ENCODE peak calls at places on chromosomes 6 and 20, in ten cellular contexts. Q is endothelial cell, G is GM13976, O is BE2C, P is IMR-90, F is AG04449, E is RWPE1, X is WTC11, J is pancreas, C is cardiac fibroblast. U is an unnamed sample.

GRCh38 chr6:134324766-134325165 is 6.9 kb upstream of the SGK1 start:
- DNase-seq in Q (no peak), E (no peak), O (no peak), P (no peak), G (no peak), X (no peak), C (no peak), F (no peak), J (no peak), U (no peak)

GRCh38 chr6:37934276-37934675 is 114.7 kb downstream of the ZFAND3 start:
- DNase-seq in C (peak; percentile 56), Q (no peak), E (no peak), X (no peak), G (no peak), J (no peak), P (peak; percentile 56), O (no peak), F (no peak), U (no peak)

GRCh38 chr20:29689411-29690225 is 1567.8 kb upstream of the DEFB115 start:
- DNase-seq in G (peak; percentile 2), Q (no peak), P (no peak), E (no peak), X (no peak), C (peak; percentile 60), J (no peak), F (no peak), O (peak; percentile 82), U (peak; percentile 18)

GRCh38 chr6:136600818-136601217 is 50.6 kb upstream of the MAP7 start:
- DNase-seq in J (no peak), P (peak; percentile 37), O (peak; percentile 35), E (no peak), X (no peak), C (no peak), Q (no peak), G (no peak), F (no peak), U (no peak)

GRCh38 chr20:61744691-61745396 is 320.8 kb downstream of the TAF4 start:
- DNase-seq in G (no peak), F (no peak), J (no peak), C (peak; percentile 49), Q (no peak), P (peak; percentile 73), O (no peak), X (no peak), E (no peak), U (peak; percentile 33)

GRCh38 chr6:152173321-152173720 is 365.8 kb downstream of the ESR1 start:
- DNase-seq in P (no peak), G (no peak), J (no peak), Q (no peak), F (no peak), E (no peak), C (peak; percentile 12), X (no peak), O (no peak), U (peak; percentile 60)

GRCh38 chr6:24016857-24017256 is 109.2 kb upstream of the NRSN1 start:
- DNase-seq in C (no peak), O (no peak), P (no peak), F (no peak), E (no peak), X (no peak), J (no peak), G (no peak), Q (no peak), U (no peak)

GRCh38 chr20:24650091-24650490 is 180.7 kb downstream of the SYNDIG1 start:
- DNase-seq in X (no peak), C (peak; percentile 65), E (no peak), G (no peak), O (no peak), F (no peak), Q (no peak), J (no peak), P (peak; percentile 89), U (peak; percentile 65)

GRCh38 chr6:164039954-164040375 is 625.4 kb downstream of the QKI start:
- DNase-seq in O (no peak), Q (no peak), F (no peak), X (no peak), C (peak; percentile 59), G (no peak), P (no peak), E (peak; percentile 86), J (peak; percentile 54), U (peak; percentile 61)
- TF ChIP-seq CTCF in O (no peak), Q (no peak), F (no peak), X (no peak), C (no peak), G (no peak), P (no peak), E (peak; percentile 44), J (peak; percentile 11), U (peak; percentile 23)

GRCh38 chr6:51562198-51562597 is 525.2 kb downstream of the PKHD1 start:
- DNase-seq in F (no peak), E (no peak), P (no peak), C (no peak), Q (no peak), O (no peak), X (no peak), G (no peak), J (no peak), U (no peak)

GRCh38 chr6:51553246-51554015 is 534.0 kb downstream of the PKHD1 start:
- DNase-seq in Q (no peak), O (peak; percentile 82), E (no peak), G (no peak), F (no peak), X (no peak), C (no peak), J (no peak), P (no peak), U (no peak)

GRCh38 chr6:51554029-51554428 is 533.4 kb downstream of the PKHD1 start:
- DNase-seq in J (no peak), C (no peak), F (no peak), P (no peak), E (no peak), X (no peak), O (peak; percentile 24), G (no peak), Q (no peak), U (no peak)

GRCh38 chr6:51559059-51559458 is 528.4 kb downstream of the PKHD1 start:
- DNase-seq in J (no peak), E (peak; percentile 20), Q (no peak), P (no peak), F (no peak), O (no peak), G (no peak), X (no peak), C (no peak), U (no peak)
- TF ChIP-seq CTCF in J (no peak), E (no peak), Q (no peak), P (no peak), F (no peak), O (peak; percentile 26), G (no peak), X (no peak), C (no peak), U (no peak)

DNA sequence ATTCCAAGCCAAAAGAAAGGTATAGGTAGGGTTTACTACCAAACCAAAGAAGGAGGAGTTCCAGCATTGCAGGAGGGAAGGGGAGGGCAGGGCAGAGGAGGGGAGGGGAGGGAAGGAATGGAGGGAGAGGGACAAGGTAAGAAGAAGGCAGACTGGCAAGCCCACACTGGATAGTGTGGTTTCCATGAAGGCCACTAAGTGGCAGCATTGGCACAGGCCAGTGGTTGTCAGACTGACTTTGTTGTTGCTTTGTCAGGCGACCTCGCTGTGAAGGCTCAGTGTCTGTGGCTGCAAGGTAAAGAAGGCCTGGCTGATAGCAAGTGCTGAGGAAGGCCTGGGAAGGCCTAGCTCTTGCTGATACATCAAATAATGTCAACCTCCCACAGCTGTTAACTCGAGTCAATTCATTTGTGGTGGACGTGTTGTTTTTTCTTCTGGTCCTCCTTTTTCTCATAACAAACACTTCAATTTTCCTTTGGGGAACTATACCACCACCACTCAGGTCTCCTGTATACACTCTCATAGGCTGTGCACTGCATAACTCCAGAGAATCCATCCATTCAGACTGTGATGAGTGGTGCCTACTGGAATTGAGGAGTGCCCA is 7.7 kb upstream of the ZNF334 start:
- DNase-seq in J (peak; percentile 20), F (no peak), E (peak; percentile 63), G (peak; percentile 62), C (peak; percentile 72), X (peak; percentile 77), O (peak; percentile 63), Q (peak; percentile 63), P (peak; percentile 64), U (peak; percentile 55)
- TF ChIP-seq CTCF in J (peak; percentile 37), F (peak; percentile 68), E (no peak), G (peak; percentile 56), C (peak; percentile 78), X (peak; percentile 59), O (peak; percentile 85), Q (peak; percentile 46), P (peak; percentile 77), U (peak; percentile 76)

DNA sequence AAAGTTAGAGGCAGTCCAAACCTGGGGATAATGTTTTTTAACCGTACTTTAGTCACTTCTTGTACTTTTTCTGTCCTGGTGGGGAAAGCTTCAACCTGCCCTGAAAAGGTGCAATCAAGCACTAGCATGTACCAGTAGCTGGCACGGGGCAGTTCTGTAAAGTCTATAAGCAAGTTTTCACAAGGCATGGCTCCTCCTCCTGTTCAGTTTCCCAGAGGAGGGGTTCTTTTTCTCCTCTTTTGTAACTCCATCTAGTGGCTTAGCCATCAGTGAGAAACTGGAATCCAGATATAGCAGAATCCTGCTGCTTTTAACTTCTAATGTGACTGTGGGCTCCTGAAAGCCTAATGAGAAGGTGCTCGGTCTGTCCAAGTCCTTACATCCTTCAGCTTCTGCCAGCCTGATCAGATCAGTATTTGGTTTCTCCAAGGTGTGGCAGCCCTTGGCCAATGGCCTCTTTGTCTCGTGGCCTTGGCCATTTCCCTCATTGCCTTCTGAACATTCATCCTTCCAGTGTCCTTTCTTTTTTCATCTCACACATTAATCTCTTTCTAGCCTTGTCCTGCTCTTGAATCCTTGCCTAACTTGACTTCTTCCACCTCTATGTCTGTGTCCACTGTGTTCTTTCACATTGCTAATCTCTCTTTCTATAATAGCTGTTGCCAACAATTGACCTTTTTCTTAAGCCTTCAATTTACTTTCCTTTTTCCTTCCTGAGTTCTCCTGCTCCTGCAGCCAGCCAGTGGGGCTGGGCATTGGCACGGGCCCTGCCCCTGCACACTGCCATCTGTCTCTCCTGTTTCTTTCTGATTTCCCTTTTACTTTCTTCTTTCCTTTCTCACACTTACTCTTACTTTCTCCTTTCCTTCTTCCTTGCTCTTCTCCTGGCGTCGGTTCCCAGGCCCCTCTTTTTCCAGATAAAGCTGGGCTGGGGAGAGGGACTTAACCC is 222.0 kb upstream of the SYNCRIP start:
- DNase-seq in Q (no peak), P (peak; percentile 31), O (no peak), F (no peak), J (peak; percentile 31), G (no peak), C (peak; percentile 39), E (no peak), X (no peak), U (peak; percentile 11)
- TF ChIP-seq CTCF in Q (no peak), P (peak; percentile 13), O (peak; percentile 6), F (no peak), J (no peak), G (no peak), C (peak; percentile 20), E (peak; percentile 12), X (no peak), U (peak; percentile 19)

DNA sequence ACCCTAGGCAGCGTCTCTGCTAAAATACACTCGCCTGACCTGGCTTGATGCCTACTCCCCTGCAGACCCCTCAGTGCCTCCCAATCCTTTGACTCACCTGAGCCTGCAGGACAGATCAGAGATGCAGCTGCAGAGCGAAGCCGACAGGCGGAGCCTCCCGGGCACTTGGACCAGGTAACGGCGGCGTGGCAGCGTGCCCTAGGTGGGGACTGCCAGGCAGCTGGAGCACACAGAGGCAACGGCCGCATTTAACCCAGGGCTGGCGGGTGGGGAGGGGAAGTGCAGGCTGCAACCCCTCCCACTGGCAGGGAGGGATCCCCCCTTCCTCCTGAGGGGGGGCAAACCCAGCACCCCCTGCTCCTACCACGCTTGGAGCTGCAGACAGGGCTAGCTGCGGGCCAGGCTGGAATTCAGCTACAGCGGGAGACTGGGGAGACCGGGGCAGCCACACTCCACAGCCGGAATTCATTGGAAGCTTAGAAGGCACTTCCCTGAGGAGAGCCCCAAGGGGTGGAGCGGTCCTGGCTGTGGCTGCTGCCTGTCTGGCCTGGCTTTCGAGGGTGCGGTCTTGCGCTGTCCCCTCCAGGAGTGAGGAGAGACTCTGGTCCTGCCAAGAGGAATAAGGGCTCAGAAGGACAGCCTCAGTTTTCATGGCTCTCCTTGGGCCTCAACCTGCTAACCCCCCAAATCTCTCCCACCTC is at the start of gene MATN4:
- DNase-seq in O (no peak), E (no peak), X (peak; percentile 59), P (no peak), C (no peak), G (no peak), J (peak; percentile 81), Q (no peak), F (no peak), U (no peak)
- TF ChIP-seq CTCF in O (no peak), E (peak; percentile 44), X (no peak), P (no peak), C (no peak), G (no peak), J (peak; percentile 27), Q (no peak), F (no peak), U (no peak)